ENCODE peak calls at places on chromosomes 12 and 14, in six cellular contexts. V is hippocampal formation; O is endothelial cell; U is stimulated activated CD4-positive, alpha-beta T cell treated with anti-CD3 and anti-CD28 coated beads, Interleukin-1b, Interleukin-23, amount 100 ng/mL, for 24 hours; E is cardiac fibroblast; T is central memory CD4-positive, alpha-beta T cell. S is an unnamed sample.

GRCh38 chr12:739349-739748 is 13.0 kb upstream of the WNK1 start:
- DNase-seq in V (no peak), O (no peak), U (no peak), E (no peak), T (no peak), S (no peak)

GRCh38 chr12:32864731-32865130 is 31.8 kb downstream of the PKP2 start:
- DNase-seq in V (no peak), O (no peak), U (no peak), E (no peak), T (no peak), S (no peak)

GRCh38 chr14:38042356-38042755 is 165.3 kb upstream of the SSTR1 start:
- DNase-seq in V (no peak), O (no peak), U (no peak), E (peak; percentile 41), T (no peak), S (peak; percentile 80)

GRCh38 chr14:90676356-90676755 is 139.9 kb downstream of the TTC7B start:
- DNase-seq in V (no peak), O (no peak), U (no peak), E (no peak), T (no peak), S (no peak)

GRCh38 chr12:105317942-105318614 is 12.4 kb upstream of the C12orf75 start:
- DNase-seq in V (no peak), O (no peak), U (no peak), E (peak; percentile 46), T (no peak), S (no peak)

GRCh38 chr12:131943876-131944275 is 5.9 kb upstream of the EP400 start:
- DNase-seq in V (no peak), O (no peak), U (no peak), E (no peak), T (no peak), S (no peak)

GRCh38 chr14:106518054-106518943 is 991.9 kb downstream of the TMEM121 start:
- DNase-seq in V (no peak), O (no peak), U (peak; percentile 77), E (no peak), T (peak; percentile 78), S (no peak)

GRCh38 chr12:93153321-93153720 is 224.2 kb upstream of the EEA1 start:
- DNase-seq in V (no peak), O (no peak), U (no peak), E (peak; percentile 71), T (no peak), S (peak; percentile 28)

GRCh38 chr14:97077253-97077653 is 280.1 kb downstream of the VRK1 start:
- DNase-seq in V (no peak), O (no peak), U (no peak), E (peak; percentile 2), T (no peak), S (no peak)

GRCh38 chr12:39357046-39357445 is 85.9 kb downstream of the KIF21A start:
- DNase-seq in V (no peak), O (no peak), U (no peak), E (no peak), T (no peak), S (no peak)

GRCh38 chr14:31229638-31230229 is 22.1 kb upstream of the HECTD1 start:
- DNase-seq in V (peak; percentile 50), O (no peak), U (no peak), E (peak; percentile 98), T (no peak), S (peak; percentile 93)

GRCh38 chr12:129973236-129973961 is 69.6 kb upstream of the TMEM132D start:
- DNase-seq in V (no peak), O (no peak), U (no peak), E (no peak), T (no peak), S (no peak)

GRCh38 chr14:92427096-92427495 is 86.5 kb upstream of the RIN3 start:
- DNase-seq in V (no peak), O (no peak), U (no peak), E (no peak), T (no peak), S (no peak)

GRCh38 chr12:50614167-50614762 is 109.5 kb downstream of the DIP2B start:
- DNase-seq in V (no peak), O (no peak), U (no peak), E (peak; percentile 73), T (no peak), S (peak; percentile 23)

GRCh38 chr12:202081-202731 is 11.8 kb downstream of the SLC6A12 start:
- DNase-seq in V (no peak), O (no peak), U (no peak), E (no peak), T (no peak), S (no peak)

GRCh38 chr12:68792952-68793351 is 15.0 kb upstream of the MDM2 start:
- DNase-seq in V (no peak), O (peak; percentile 34), U (no peak), E (peak; percentile 64), T (peak; percentile 39), S (peak; percentile 59)

GRCh38 chr12:106871477-106871876 is 84.2 kb upstream of the TMEM263 start:
- DNase-seq in V (no peak), O (no peak), U (no peak), E (peak; percentile 63), T (no peak), S (peak; percentile 40)

GRCh38 chr12:122399254-122399591 is 23.2 kb downstream of the CLIP1 start:
- DNase-seq in V (no peak), O (no peak), U (no peak), E (no peak), T (no peak), S (no peak)

GRCh38 chr12:5429741-5430557 is 2.0 kb upstream of the NTF3 start:
- DNase-seq in V (no peak), O (peak; percentile 6), U (no peak), E (no peak), T (no peak), S (no peak)

GRCh38 chr12:66678640-66679268 is at the start of gene GRIP1:
- DNase-seq in V (no peak), O (no peak), U (no peak), E (no peak), T (no peak), S (no peak)

GRCh38 chr12:71710276-71711125 is 24.6 kb downstream of the TMEM19 start:
- DNase-seq in V (no peak), O (no peak), U (no peak), E (peak; percentile 94), T (no peak), S (peak; percentile 83)

GRCh38 chr14:70731447-70732239 is 77.7 kb downstream of the MAP3K9 start:
- DNase-seq in V (no peak), O (no peak), U (no peak), E (no peak), T (no peak), S (no peak)

GRCh38 chr12:116880213-116880816 is 926 bp downstream of the HRK start:
- DNase-seq in V (no peak), O (no peak), U (no peak), E (peak; percentile 58), T (no peak), S (no peak)

GRCh38 chr12:72296389-72296788 is 24.2 kb downstream of the TRHDE start:
- DNase-seq in V (no peak), O (no peak), U (no peak), E (peak; percentile 13), T (no peak), S (peak; percentile 21)

GRCh38 chr12:107782067-107782466 is 7.6 kb downstream of the ASCL4 start:
- DNase-seq in V (no peak), O (no peak), U (no peak), E (no peak), T (no peak), S (no peak)

GRCh38 chr14:93231129-93231979 is 24.3 kb downstream of the UBR7 start:
- DNase-seq in V (no peak), O (no peak), U (no peak), E (peak; percentile 67), T (no peak), S (peak; percentile 83)

GRCh38 chr12:31035944-31036665 is 37.6 kb upstream of the DDX11 start:
- DNase-seq in V (no peak), O (no peak), U (no peak), E (no peak), T (no peak), S (no peak)

GRCh38 chr14:91249841-91250616 is 5.5 kb upstream of the GPR68 start:
- DNase-seq in V (no peak), O (no peak), U (no peak), E (no peak), T (peak; percentile 41), S (no peak)

GRCh38 chr14:49688701-49689030 is 652 bp upstream of the POLE2 start:
- DNase-seq in V (no peak), O (no peak), U (no peak), E (no peak), T (no peak), S (no peak)

GRCh38 chr14:75877292-75877691 is 104.5 kb downstream of the TGFB3 start:
- DNase-seq in V (no peak), O (no peak), U (no peak), E (peak; percentile 94), T (no peak), S (peak; percentile 29)